ENCODE peak calls at places on chromosomes 3 and 15, in nine cellular contexts. T is esophagus muscularis mucosa; I is NCI-H1436; B is activated CD8-positive, alpha-beta memory T cell treated with anti-CD3 and anti-CD28 coated beads for 24 hours; K is HS-5; Q is mammary epithelial cell; D is AG20443; S is NB4; J is omental fat pad. U is an unnamed sample.

GRCh38 chr15:56821721-56822425 is 88.6 kb upstream of the ZNF280D start:
- DNase-seq in T (no peak), I (peak), B (peak), K (no peak), Q (peak), D (peak), S (peak), J (no peak), U (peak)

GRCh38 chr3:156483961-156484787 is 70.7 kb downstream of the SSR3 start:
- DNase-seq in T (no peak), I (no peak), B (peak), K (peak), Q (peak), D (peak), S (peak), J (no peak), U (no peak)

GRCh38 chr15:93171476-93171875 is 82.5 kb upstream of the RGMA start:
- DNase-seq in T (no peak), I (no peak), B (no peak), K (no peak), Q (no peak), D (no peak), S (no peak), J (no peak), U (no peak)

GRCh38 chr3:125062904-125063618 is 7.3 kb upstream of the HEG1 start:
- DNase-seq in T (no peak), I (no peak), B (no peak), K (peak), Q (peak), D (peak), S (no peak), J (no peak), U (no peak)

GRCh38 chr3:73188707-73189106 is 127.2 kb downstream of the EBLN2 start:
- DNase-seq in T (no peak), I (no peak), B (no peak), K (no peak), Q (no peak), D (no peak), S (no peak), J (no peak), U (no peak)

GRCh38 chr3:175207361-175207760 is 348.2 kb downstream of the NAALADL2 start:
- DNase-seq in T (no peak), I (no peak), B (no peak), K (no peak), Q (no peak), D (no peak), S (no peak), J (no peak), U (no peak)

GRCh38 chr3:68893600-68894239 is 38.6 kb downstream of the TAFA4 start:
- DNase-seq in T (no peak), I (no peak), B (no peak), K (peak), Q (peak), D (peak), S (peak), J (no peak), U (peak)

GRCh38 chr3:18438586-18438985 is 13.4 kb upstream of the SATB1 start:
- DNase-seq in T (no peak), I (no peak), B (peak), K (no peak), Q (no peak), D (no peak), S (no peak), J (no peak), U (no peak)